ENCODE peak calls at places on chromosomes 11 and 22, in five cellular contexts. One of them, this sample, is unnamed.

GRCh38 chr22:46084943-46085830 is 65.1 kb upstream of the PPARA start:
- DNase-seq in Kasumi-1: no peak
- DNase-seq in T-helper 2 cell: no peak
- DNase-seq in NAMALWA: no peak
- DNase-seq in body of pancreas: peak
- DNase-seq in this sample: peak

GRCh38 chr11:3021125-3021524 is 29.0 kb upstream of the NAP1L4 start:
- DNase-seq in T-helper 2 cell: peak
- DNase-seq in NAMALWA: peak
- DNase-seq in body of pancreas: peak
- DNase-seq in Kasumi-1: peak
- DNase-seq in this sample: no peak

GRCh38 chr22:28333106-28333505 is 346.5 kb downstream of the TTC28 start:
- DNase-seq in T-helper 2 cell: no peak
- DNase-seq in NAMALWA: no peak
- DNase-seq in body of pancreas: no peak
- DNase-seq in Kasumi-1: no peak
- DNase-seq in this sample: no peak

GRCh38 chr22:26541167-26541819 is 29.0 kb upstream of the TFIP11 start:
- DNase-seq in Kasumi-1: no peak
- DNase-seq in T-helper 2 cell: no peak
- DNase-seq in NAMALWA: no peak
- DNase-seq in body of pancreas: peak
- DNase-seq in this sample: peak

GRCh38 chr11:70661763-70662501 is 263.6 kb downstream of the CTTN start:
- DNase-seq in body of pancreas: no peak
- DNase-seq in T-helper 2 cell: no peak
- DNase-seq in Kasumi-1: no peak
- DNase-seq in NAMALWA: no peak
- DNase-seq in this sample: no peak

GRCh38 chr22:45891471-45891995 is 85.4 kb downstream of the WNT7B start:
- DNase-seq in NAMALWA: no peak
- DNase-seq in Kasumi-1: no peak
- DNase-seq in T-helper 2 cell: no peak
- DNase-seq in body of pancreas: no peak
- DNase-seq in this sample: peak

GRCh38 chr22:48803993-48804810 is 1023.5 kb downstream of the BRD1 start:
- DNase-seq in Kasumi-1: no peak
- DNase-seq in NAMALWA: no peak
- DNase-seq in body of pancreas: no peak
- DNase-seq in T-helper 2 cell: no peak
- DNase-seq in this sample: no peak

GRCh38 chr11:2507212-2507901 is 62.5 kb downstream of the KCNQ1 start:
- DNase-seq in NAMALWA: no peak
- DNase-seq in T-helper 2 cell: no peak
- DNase-seq in body of pancreas: no peak
- DNase-seq in Kasumi-1: no peak
- DNase-seq in this sample: peak

GRCh38 chr22:24819941-24820461 is 14.0 kb downstream of the SGSM1 start:
- DNase-seq in Kasumi-1: no peak
- DNase-seq in body of pancreas: peak
- DNase-seq in T-helper 2 cell: no peak
- DNase-seq in NAMALWA: no peak
- DNase-seq in this sample: peak

GRCh38 chr22:46815896-46816721 is 53.7 kb downstream of the TBC1D22A start:
- DNase-seq in Kasumi-1: peak
- DNase-seq in NAMALWA: no peak
- DNase-seq in T-helper 2 cell: no peak
- DNase-seq in body of pancreas: peak
- DNase-seq in this sample: no peak

GRCh38 chr22:24500251-24500820 is 5.2 kb downstream of the UPB1 start:
- DNase-seq in body of pancreas: no peak
- DNase-seq in Kasumi-1: no peak
- DNase-seq in T-helper 2 cell: no peak
- DNase-seq in NAMALWA: peak
- DNase-seq in this sample: no peak

GRCh38 chr11:68978626-68978930 is 2.2 kb downstream of the MRGPRD start:
- DNase-seq in NAMALWA: no peak
- DNase-seq in T-helper 2 cell: no peak
- DNase-seq in Kasumi-1: no peak
- DNase-seq in body of pancreas: no peak
- DNase-seq in this sample: no peak

GRCh38 chr22:27314276-27314807 is 487.2 kb downstream of the MN1 start:
- DNase-seq in body of pancreas: no peak
- DNase-seq in Kasumi-1: no peak
- DNase-seq in T-helper 2 cell: no peak
- DNase-seq in NAMALWA: no peak
- DNase-seq in this sample: no peak

GRCh38 chr11:70454197-70454767 is 56.0 kb downstream of the CTTN start:
- DNase-seq in NAMALWA: no peak
- DNase-seq in Kasumi-1: no peak
- DNase-seq in T-helper 2 cell: no peak
- DNase-seq in body of pancreas: no peak
- DNase-seq in this sample: no peak

GRCh38 chr11:19428206-19429001 is 187.7 kb upstream of the E2F8 start:
- DNase-seq in body of pancreas: no peak
- DNase-seq in T-helper 2 cell: no peak
- DNase-seq in NAMALWA: no peak
- DNase-seq in Kasumi-1: no peak
- DNase-seq in this sample: no peak

GRCh38 chr22:50600967-50601668 is 525 bp downstream of the MAPK8IP2 start:
- DNase-seq in Kasumi-1: no peak
- DNase-seq in body of pancreas: no peak
- DNase-seq in NAMALWA: no peak
- DNase-seq in T-helper 2 cell: no peak
- DNase-seq in this sample: no peak

GRCh38 chr11:119389611-119390254 is 8.2 kb upstream of the USP2 start:
- DNase-seq in NAMALWA: peak
- DNase-seq in T-helper 2 cell: no peak
- DNase-seq in body of pancreas: no peak
- DNase-seq in Kasumi-1: peak
- DNase-seq in this sample: no peak

GRCh38 chr11:2120359-2121100 is 18.7 kb downstream of the IGF2 start:
- DNase-seq in body of pancreas: no peak
- DNase-seq in T-helper 2 cell: no peak
- DNase-seq in Kasumi-1: no peak
- DNase-seq in NAMALWA: no peak
- DNase-seq in this sample: no peak

GRCh38 chr11:46977038-46977818 is 40.7 kb downstream of the CSTPP1 start:
- DNase-seq in T-helper 2 cell: no peak
- DNase-seq in body of pancreas: no peak
- DNase-seq in Kasumi-1: no peak
- DNase-seq in NAMALWA: no peak
- DNase-seq in this sample: no peak

GRCh38 chr22:19097518-19097917 is 24.7 kb downstream of the DGCR2 start:
- DNase-seq in Kasumi-1: no peak
- DNase-seq in NAMALWA: no peak
- DNase-seq in T-helper 2 cell: no peak
- DNase-seq in body of pancreas: peak
- DNase-seq in this sample: peak

GRCh38 chr11:69295995-69296889 is 2.3 kb downstream of the MYEOV start:
- DNase-seq in NAMALWA: no peak
- DNase-seq in Kasumi-1: peak
- DNase-seq in T-helper 2 cell: no peak
- DNase-seq in body of pancreas: peak
- DNase-seq in this sample: peak

GRCh38 chr11:32312865-32313403 is 122.4 kb downstream of the WT1 start:
- DNase-seq in NAMALWA: peak
- DNase-seq in T-helper 2 cell: peak
- DNase-seq in Kasumi-1: peak
- DNase-seq in body of pancreas: peak
- DNase-seq in this sample: peak

GRCh38 chr11:134266841-134267251 is 9.3 kb upstream of the GLB1L3 start:
- DNase-seq in T-helper 2 cell: no peak
- DNase-seq in body of pancreas: no peak
- DNase-seq in NAMALWA: no peak
- DNase-seq in Kasumi-1: no peak
- DNase-seq in this sample: no peak

GRCh38 chr11:119336744-119337469 is 2.6 kb downstream of the RNF26 start:
- DNase-seq in Kasumi-1: no peak
- DNase-seq in body of pancreas: no peak
- DNase-seq in NAMALWA: no peak
- DNase-seq in T-helper 2 cell: no peak
- DNase-seq in this sample: no peak

GRCh38 chr11:66068154-66068821 is 1.8 kb upstream of the PACS1 start:
- DNase-seq in Kasumi-1: peak
- DNase-seq in T-helper 2 cell: peak
- DNase-seq in NAMALWA: peak
- DNase-seq in body of pancreas: peak
- DNase-seq in this sample: peak

GRCh38 chr11:118287006-118287405 is 17.5 kb upstream of the CD3E start:
- DNase-seq in NAMALWA: no peak
- DNase-seq in Kasumi-1: no peak
- DNase-seq in body of pancreas: no peak
- DNase-seq in T-helper 2 cell: no peak
- DNase-seq in this sample: no peak

GRCh38 chr11:61532136-61533038 is 23.8 kb downstream of the LRRC10B start:
- DNase-seq in NAMALWA: peak
- DNase-seq in Kasumi-1: peak
- DNase-seq in body of pancreas: peak
- DNase-seq in T-helper 2 cell: peak
- DNase-seq in this sample: no peak

GRCh38 chr22:20131593-20131855 is at the start of gene ZDHHC8:
- DNase-seq in T-helper 2 cell: peak
- DNase-seq in NAMALWA: no peak
- DNase-seq in Kasumi-1: no peak
- DNase-seq in body of pancreas: peak
- DNase-seq in this sample: peak

GRCh38 chr11:119739975-119740374 is 11.0 kb upstream of the NECTIN1 start:
- DNase-seq in body of pancreas: peak
- DNase-seq in NAMALWA: no peak
- DNase-seq in Kasumi-1: no peak
- DNase-seq in T-helper 2 cell: no peak
- DNase-seq in this sample: no peak

GRCh38 chr22:35524966-35525686 is 15.5 kb upstream of the RASD2 start:
- DNase-seq in T-helper 2 cell: no peak
- DNase-seq in body of pancreas: no peak
- DNase-seq in Kasumi-1: no peak
- DNase-seq in NAMALWA: no peak
- DNase-seq in this sample: peak

GRCh38 chr22:41940853-41941765 is 5.8 kb downstream of the CENPM start:
- DNase-seq in T-helper 2 cell: peak
- DNase-seq in Kasumi-1: peak
- DNase-seq in NAMALWA: peak
- DNase-seq in body of pancreas: peak
- DNase-seq in this sample: no peak

GRCh38 chr11:76139317-76139716 is 67.0 kb downstream of the WNT11 start:
- DNase-seq in body of pancreas: no peak
- DNase-seq in T-helper 2 cell: no peak
- DNase-seq in Kasumi-1: no peak
- DNase-seq in NAMALWA: no peak
- DNase-seq in this sample: no peak